ENCODE peak calls at places on chromosomes 4 and X, in eight cellular contexts. O is RPMI8226; Q is stimulated activated CD8-positive, alpha-beta memory T cell treated with anti-CD3 and anti-CD28 coated beads, Interleukin-7, amount 100 ng/mL, for 48 hours; V is posterior cingulate gyrus; B is naive thymus-derived CD4-positive, alpha-beta T cell; W is hippocampal formation; A is T-helper 2 cell; U is activated effector memory CD4-positive, alpha-beta T cell treated with Interleukin-2 at 50 U/mL for 16 hours. E is an unnamed sample.
A peak's percentile ranks its signal among the peaks of the same experiment; 100 is the strongest.

GRCh38 chr4:17309567-17310268 is 202.2 kb downstream of the QDPR start:
- DNase-seq in B (no peak), O (no peak), V (no peak), W (no peak), U (no peak), A (no peak), Q (no peak), E (no peak)

GRCh38 chr4:15147709-15148651 is 145.7 kb downstream of the CPEB2 start:
- DNase-seq in V (peak; percentile 54), W (peak; percentile 92), A (no peak), O (no peak), B (no peak), Q (no peak), U (no peak), E (no peak)

GRCh38 chr4:114998316-114998715 is 115.1 kb downstream of the NDST4 start:
- DNase-seq in U (no peak), B (no peak), V (no peak), W (no peak), Q (no peak), O (no peak), A (no peak), E (no peak)

GRCh38 chr4:34108456-34108855 is 2135.9 kb downstream of the ARAP2 start:
- DNase-seq in B (no peak), V (no peak), W (no peak), O (no peak), U (no peak), A (no peak), Q (no peak), E (no peak)

GRCh38 chrX:86806786-86807185 is 658.5 kb downstream of the DACH2 start:
- DNase-seq in U (no peak), W (no peak), Q (no peak), O (peak; percentile 8), V (no peak), A (no peak), B (no peak), E (no peak)

GRCh38 chrX:7083468-7084396 is 63.8 kb upstream of the STS start:
- DNase-seq in B (peak; percentile 52), V (no peak), U (peak; percentile 27), W (no peak), Q (peak; percentile 42), A (peak; percentile 11), O (peak; percentile 87), E (no peak)

GRCh38 chr4:26141101-26141830 is 179.5 kb upstream of the RBPJ start:
- DNase-seq in O (no peak), V (no peak), A (no peak), W (no peak), Q (no peak), U (no peak), B (no peak), E (no peak)

GRCh38 chrX:13898603-13899002 is 81.7 kb upstream of the GPM6B start:
- DNase-seq in B (no peak), Q (peak; percentile 3), W (no peak), U (no peak), V (no peak), O (no peak), A (no peak), E (no peak)

GRCh38 chrX:24659106-24659505 is 12.0 kb upstream of the PCYT1B start:
- DNase-seq in W (no peak), O (no peak), B (no peak), V (no peak), Q (no peak), A (no peak), U (no peak), E (no peak)

GRCh38 chr4:108683479-108683878 is 33.1 kb downstream of the OSTC start:
- DNase-seq in A (no peak), V (no peak), U (no peak), W (peak; percentile 51), O (peak; percentile 14), Q (no peak), B (no peak), E (no peak)

GRCh38 chr4:98293089-98293887 is 32.1 kb downstream of the RAP1GDS1 start:
- DNase-seq in A (no peak), B (no peak), V (peak; percentile 9), U (no peak), Q (peak; percentile 5), O (no peak), W (peak; percentile 49), E (no peak)

GRCh38 chrX:28552322-28552721 is 34.9 kb upstream of the IL1RAPL1 start:
- DNase-seq in Q (no peak), A (no peak), O (no peak), U (no peak), W (no peak), V (no peak), B (no peak), E (no peak)